ENCODE peak calls at places on chromosomes 6 and 20, in four cellular contexts. S, B, Y and K are unnamed samples.

GRCh38 chr6:79076881-79077641 is 993 bp downstream of the PHIP start:
- DNase-seq in S (peak; percentile 86), B (peak; percentile 98), Y (peak; percentile 28), K (peak; percentile 92)

GRCh38 chr20:44166008-44166407 is 21.0 kb downstream of the JPH2 start:
- DNase-seq in S (peak; percentile 65), B (peak; percentile 44), Y (no peak), K (no peak)

GRCh38 chr20:24017160-24017761 is 28.7 kb upstream of the GGTLC1 start:
- DNase-seq in S (no peak), B (no peak), Y (no peak), K (no peak)

GRCh38 chr20:6580486-6580885 is 187.0 kb upstream of the BMP2 start:
- DNase-seq in S (no peak), B (no peak), Y (no peak), K (no peak)

GRCh38 chr6:132298344-132298949 is 102.8 kb downstream of the MOXD1 start:
- DNase-seq in S (no peak), B (peak; percentile 85), Y (no peak), K (peak; percentile 25)

GRCh38 chr20:4787069-4787468 is 65.4 kb downstream of the PRND start:
- DNase-seq in S (peak; percentile 27), B (peak; percentile 4), Y (no peak), K (no peak)

GRCh38 chr20:58759947-58760346 is 67.3 kb downstream of the NPEPL1 start:
- DNase-seq in S (no peak), B (no peak), Y (no peak), K (no peak)

GRCh38 chr6:12709556-12709955 is 7.0 kb upstream of the PHACTR1 start:
- DNase-seq in S (no peak), B (no peak), Y (no peak), K (no peak)

GRCh38 chr6:11324453-11325023 is 92.1 kb upstream of the NEDD9 start:
- DNase-seq in S (no peak), B (no peak), Y (no peak), K (no peak)

GRCh38 chr6:92047886-92048285 is 1371.5 kb downstream of the EPHA7 start:
- DNase-seq in S (no peak), B (no peak), Y (no peak), K (no peak)

GRCh38 chr6:40722081-40722480 is 134.9 kb upstream of the LRFN2 start:
- DNase-seq in S (no peak), B (peak; percentile 5), Y (no peak), K (no peak)

GRCh38 chr20:35106827-35107380 is 14.3 kb upstream of the TRPC4AP start:
- DNase-seq in S (no peak), B (no peak), Y (no peak), K (no peak)

GRCh38 chr6:79708094-79708791 is 77.1 kb downstream of the SH3BGRL2 start:
- DNase-seq in S (no peak), B (no peak), Y (no peak), K (no peak)

GRCh38 chr20:48787861-48788375 is 39.9 kb downstream of the PREX1 start:
- DNase-seq in S (peak; percentile 60), B (peak; percentile 73), Y (no peak), K (no peak)

GRCh38 chr6:3195695-3196497 is 31.6 kb downstream of the TUBB2B start:
- DNase-seq in S (no peak), B (no peak), Y (no peak), K (no peak)